ENCODE peak calls at places on chromosomes 13 and 19, in nine cellular contexts. One of them, this sample, is unnamed.

GRCh38 chr19:57558525-57558924 is 1.1 kb downstream of the ZNF550 start:
- DNase-seq in GF-D8: no peak
- DNase-seq in stimulated activated CD4-positive, alpha-beta T cell treated with anti-CD3 and anti-CD28 coated beads, Interleukin-4, amount 100 ng/mL, for 48 hours: no peak
- DNase-seq in lower lobe of right lung: no peak
- DNase-seq in IMR-90: peak
- DNase-seq in effector CD4-positive, alpha-beta T cell: no peak
- DNase-seq in activated CD8-positive, alpha-beta memory T cell treated with anti-CD3 and anti-CD28 coated beads for 1 hour: no peak
- DNase-seq in HT-29: no peak
- DNase-seq in left cardiac atrium: no peak
- DNase-seq in this sample: no peak

GRCh38 chr19:29526730-29527499 is 1.1 kb downstream of the VSTM2B start:
- DNase-seq in GF-D8: no peak
- DNase-seq in stimulated activated CD4-positive, alpha-beta T cell treated with anti-CD3 and anti-CD28 coated beads, Interleukin-4, amount 100 ng/mL, for 48 hours: no peak
- DNase-seq in lower lobe of right lung: no peak
- DNase-seq in IMR-90: no peak
- DNase-seq in effector CD4-positive, alpha-beta T cell: no peak
- DNase-seq in activated CD8-positive, alpha-beta memory T cell treated with anti-CD3 and anti-CD28 coated beads for 1 hour: no peak
- DNase-seq in HT-29: no peak
- DNase-seq in left cardiac atrium: no peak
- DNase-seq in this sample: peak

GRCh38 chr19:17389957-17390664 is 3.9 kb downstream of the CCDC194 start:
- DNase-seq in GF-D8: no peak
- DNase-seq in stimulated activated CD4-positive, alpha-beta T cell treated with anti-CD3 and anti-CD28 coated beads, Interleukin-4, amount 100 ng/mL, for 48 hours: no peak
- DNase-seq in lower lobe of right lung: no peak
- DNase-seq in IMR-90: no peak
- DNase-seq in effector CD4-positive, alpha-beta T cell: no peak
- DNase-seq in activated CD8-positive, alpha-beta memory T cell treated with anti-CD3 and anti-CD28 coated beads for 1 hour: no peak
- DNase-seq in HT-29: no peak
- DNase-seq in left cardiac atrium: no peak
- DNase-seq in this sample: no peak

GRCh38 chr13:41944229-41944628 is 16.7 kb downstream of the VWA8 start:
- DNase-seq in GF-D8: no peak
- DNase-seq in stimulated activated CD4-positive, alpha-beta T cell treated with anti-CD3 and anti-CD28 coated beads, Interleukin-4, amount 100 ng/mL, for 48 hours: no peak
- DNase-seq in lower lobe of right lung: no peak
- DNase-seq in IMR-90: no peak
- DNase-seq in effector CD4-positive, alpha-beta T cell: no peak
- DNase-seq in activated CD8-positive, alpha-beta memory T cell treated with anti-CD3 and anti-CD28 coated beads for 1 hour: no peak
- DNase-seq in HT-29: no peak
- DNase-seq in left cardiac atrium: no peak
- DNase-seq in this sample: no peak

GRCh38 chr19:16034958-16035560 is 41.2 kb upstream of the TPM4 start:
- DNase-seq in GF-D8: no peak
- DNase-seq in stimulated activated CD4-positive, alpha-beta T cell treated with anti-CD3 and anti-CD28 coated beads, Interleukin-4, amount 100 ng/mL, for 48 hours: no peak
- DNase-seq in lower lobe of right lung: peak
- DNase-seq in IMR-90: no peak
- DNase-seq in effector CD4-positive, alpha-beta T cell: no peak
- DNase-seq in activated CD8-positive, alpha-beta memory T cell treated with anti-CD3 and anti-CD28 coated beads for 1 hour: no peak
- DNase-seq in HT-29: no peak
- DNase-seq in left cardiac atrium: no peak
- DNase-seq in this sample: no peak

GRCh38 chr19:10289167-10289835 is 451 bp upstream of the ICAM5 start:
- DNase-seq in GF-D8: peak
- DNase-seq in stimulated activated CD4-positive, alpha-beta T cell treated with anti-CD3 and anti-CD28 coated beads, Interleukin-4, amount 100 ng/mL, for 48 hours: no peak
- DNase-seq in lower lobe of right lung: peak
- DNase-seq in IMR-90: peak
- DNase-seq in effector CD4-positive, alpha-beta T cell: peak
- DNase-seq in activated CD8-positive, alpha-beta memory T cell treated with anti-CD3 and anti-CD28 coated beads for 1 hour: no peak
- DNase-seq in HT-29: peak
- DNase-seq in left cardiac atrium: peak
- DNase-seq in this sample: no peak

GRCh38 chr13:28718186-28718537 is 608 bp downstream of the SLC46A3 start:
- DNase-seq in GF-D8: no peak
- DNase-seq in stimulated activated CD4-positive, alpha-beta T cell treated with anti-CD3 and anti-CD28 coated beads, Interleukin-4, amount 100 ng/mL, for 48 hours: no peak
- DNase-seq in lower lobe of right lung: no peak
- DNase-seq in IMR-90: peak
- DNase-seq in effector CD4-positive, alpha-beta T cell: no peak
- DNase-seq in activated CD8-positive, alpha-beta memory T cell treated with anti-CD3 and anti-CD28 coated beads for 1 hour: no peak
- DNase-seq in HT-29: peak
- DNase-seq in left cardiac atrium: no peak
- DNase-seq in this sample: no peak

GRCh38 chr19:45782162-45782623 is at the start of gene DMPK:
- DNase-seq in GF-D8: no peak
- DNase-seq in stimulated activated CD4-positive, alpha-beta T cell treated with anti-CD3 and anti-CD28 coated beads, Interleukin-4, amount 100 ng/mL, for 48 hours: no peak
- DNase-seq in lower lobe of right lung: no peak
- DNase-seq in IMR-90: no peak
- DNase-seq in effector CD4-positive, alpha-beta T cell: no peak
- DNase-seq in activated CD8-positive, alpha-beta memory T cell treated with anti-CD3 and anti-CD28 coated beads for 1 hour: no peak
- DNase-seq in HT-29: no peak
- DNase-seq in left cardiac atrium: peak
- DNase-seq in this sample: peak

GRCh38 chr13:108702171-108702570 is 72.8 kb downstream of the MYO16 start:
- DNase-seq in GF-D8: no peak
- DNase-seq in stimulated activated CD4-positive, alpha-beta T cell treated with anti-CD3 and anti-CD28 coated beads, Interleukin-4, amount 100 ng/mL, for 48 hours: no peak
- DNase-seq in lower lobe of right lung: no peak
- DNase-seq in IMR-90: no peak
- DNase-seq in effector CD4-positive, alpha-beta T cell: no peak
- DNase-seq in activated CD8-positive, alpha-beta memory T cell treated with anti-CD3 and anti-CD28 coated beads for 1 hour: no peak
- DNase-seq in HT-29: no peak
- DNase-seq in left cardiac atrium: no peak
- DNase-seq in this sample: no peak

GRCh38 chr19:33496016-33496415 is 25.6 kb downstream of the PEPD start:
- DNase-seq in GF-D8: no peak
- DNase-seq in stimulated activated CD4-positive, alpha-beta T cell treated with anti-CD3 and anti-CD28 coated beads, Interleukin-4, amount 100 ng/mL, for 48 hours: no peak
- DNase-seq in lower lobe of right lung: peak
- DNase-seq in IMR-90: no peak
- DNase-seq in effector CD4-positive, alpha-beta T cell: no peak
- DNase-seq in activated CD8-positive, alpha-beta memory T cell treated with anti-CD3 and anti-CD28 coated beads for 1 hour: no peak
- DNase-seq in HT-29: no peak
- DNase-seq in left cardiac atrium: no peak
- DNase-seq in this sample: no peak

GRCh38 chr19:46069841-46070341 is 29.1 kb upstream of the IGFL4 start:
- DNase-seq in GF-D8: no peak
- DNase-seq in stimulated activated CD4-positive, alpha-beta T cell treated with anti-CD3 and anti-CD28 coated beads, Interleukin-4, amount 100 ng/mL, for 48 hours: no peak
- DNase-seq in lower lobe of right lung: no peak
- DNase-seq in IMR-90: peak
- DNase-seq in effector CD4-positive, alpha-beta T cell: no peak
- DNase-seq in activated CD8-positive, alpha-beta memory T cell treated with anti-CD3 and anti-CD28 coated beads for 1 hour: no peak
- DNase-seq in HT-29: peak
- DNase-seq in left cardiac atrium: no peak
- DNase-seq in this sample: no peak

GRCh38 chr19:14113762-14114414 is 3.7 kb downstream of the PRKACA start:
- DNase-seq in GF-D8: no peak
- DNase-seq in stimulated activated CD4-positive, alpha-beta T cell treated with anti-CD3 and anti-CD28 coated beads, Interleukin-4, amount 100 ng/mL, for 48 hours: peak
- DNase-seq in lower lobe of right lung: peak
- DNase-seq in IMR-90: no peak
- DNase-seq in effector CD4-positive, alpha-beta T cell: peak
- DNase-seq in activated CD8-positive, alpha-beta memory T cell treated with anti-CD3 and anti-CD28 coated beads for 1 hour: no peak
- DNase-seq in HT-29: no peak
- DNase-seq in left cardiac atrium: no peak
- DNase-seq in this sample: no peak

GRCh38 chr13:44765076-44765475 is 188.9 kb upstream of the TSC22D1 start:
- DNase-seq in GF-D8: no peak
- DNase-seq in stimulated activated CD4-positive, alpha-beta T cell treated with anti-CD3 and anti-CD28 coated beads, Interleukin-4, amount 100 ng/mL, for 48 hours: no peak
- DNase-seq in lower lobe of right lung: no peak
- DNase-seq in IMR-90: no peak
- DNase-seq in effector CD4-positive, alpha-beta T cell: no peak
- DNase-seq in activated CD8-positive, alpha-beta memory T cell treated with anti-CD3 and anti-CD28 coated beads for 1 hour: no peak
- DNase-seq in HT-29: peak
- DNase-seq in left cardiac atrium: no peak
- DNase-seq in this sample: no peak

GRCh38 chr19:7197169-7197759 is 97.0 kb downstream of the INSR start:
- DNase-seq in GF-D8: peak
- DNase-seq in stimulated activated CD4-positive, alpha-beta T cell treated with anti-CD3 and anti-CD28 coated beads, Interleukin-4, amount 100 ng/mL, for 48 hours: peak
- DNase-seq in lower lobe of right lung: peak
- DNase-seq in IMR-90: peak
- DNase-seq in effector CD4-positive, alpha-beta T cell: peak
- DNase-seq in activated CD8-positive, alpha-beta memory T cell treated with anti-CD3 and anti-CD28 coated beads for 1 hour: peak
- DNase-seq in HT-29: peak
- DNase-seq in left cardiac atrium: peak
- DNase-seq in this sample: peak

GRCh38 chr19:1907563-1908363 is 2.6 kb downstream of the ADAT3 start:
- DNase-seq in GF-D8: no peak
- DNase-seq in stimulated activated CD4-positive, alpha-beta T cell treated with anti-CD3 and anti-CD28 coated beads, Interleukin-4, amount 100 ng/mL, for 48 hours: no peak
- DNase-seq in lower lobe of right lung: no peak
- DNase-seq in IMR-90: no peak
- DNase-seq in effector CD4-positive, alpha-beta T cell: no peak
- DNase-seq in activated CD8-positive, alpha-beta memory T cell treated with anti-CD3 and anti-CD28 coated beads for 1 hour: no peak
- DNase-seq in HT-29: no peak
- DNase-seq in left cardiac atrium: no peak
- DNase-seq in this sample: peak

GRCh38 chr13:95100525-95101121 is 200.6 kb downstream of the ABCC4 start:
- DNase-seq in GF-D8: no peak
- DNase-seq in stimulated activated CD4-positive, alpha-beta T cell treated with anti-CD3 and anti-CD28 coated beads, Interleukin-4, amount 100 ng/mL, for 48 hours: no peak
- DNase-seq in lower lobe of right lung: no peak
- DNase-seq in IMR-90: peak
- DNase-seq in effector CD4-positive, alpha-beta T cell: no peak
- DNase-seq in activated CD8-positive, alpha-beta memory T cell treated with anti-CD3 and anti-CD28 coated beads for 1 hour: no peak
- DNase-seq in HT-29: peak
- DNase-seq in left cardiac atrium: no peak
- DNase-seq in this sample: no peak

GRCh38 chr19:47703301-47703700 is 9.9 kb upstream of the EHD2 start:
- DNase-seq in GF-D8: no peak
- DNase-seq in stimulated activated CD4-positive, alpha-beta T cell treated with anti-CD3 and anti-CD28 coated beads, Interleukin-4, amount 100 ng/mL, for 48 hours: no peak
- DNase-seq in lower lobe of right lung: no peak
- DNase-seq in IMR-90: no peak
- DNase-seq in effector CD4-positive, alpha-beta T cell: no peak
- DNase-seq in activated CD8-positive, alpha-beta memory T cell treated with anti-CD3 and anti-CD28 coated beads for 1 hour: no peak
- DNase-seq in HT-29: no peak
- DNase-seq in left cardiac atrium: no peak
- DNase-seq in this sample: no peak

GRCh38 chr13:51064753-51065152 is 46.3 kb downstream of the C13orf42 start:
- DNase-seq in GF-D8: no peak
- DNase-seq in stimulated activated CD4-positive, alpha-beta T cell treated with anti-CD3 and anti-CD28 coated beads, Interleukin-4, amount 100 ng/mL, for 48 hours: no peak
- DNase-seq in lower lobe of right lung: no peak
- DNase-seq in IMR-90: no peak
- DNase-seq in effector CD4-positive, alpha-beta T cell: no peak
- DNase-seq in activated CD8-positive, alpha-beta memory T cell treated with anti-CD3 and anti-CD28 coated beads for 1 hour: no peak
- DNase-seq in HT-29: no peak
- DNase-seq in left cardiac atrium: no peak
- DNase-seq in this sample: no peak